ENCODE peak calls at places on chromosomes 4 and X, in four cellular contexts. X is CD8-positive, alpha-beta memory T cell; R is tibial nerve; W is hepatocyte. C is an unnamed sample.

GRCh38 chrX:19990519-19991349 is at the start of gene BCLAF3:
- DNase-seq in X (peak; percentile 89), R (peak; percentile 79), W (peak; percentile 94), C (peak; percentile 88)

GRCh38 chr4:44493924-44494323 is 45.3 kb upstream of the KCTD8 start:
- DNase-seq in X (no peak), R (no peak), W (peak; percentile 49), C (no peak)

GRCh38 chr4:76960014-76960413 is 10.5 kb downstream of the SEPTIN11 start:
- DNase-seq in X (no peak), R (no peak), W (peak; percentile 61), C (no peak)

GRCh38 chr4:151736367-151736766 is 24.4 kb downstream of the GATB start:
- DNase-seq in X (no peak), R (no peak), W (no peak), C (no peak)

GRCh38 chrX:11611965-11612364 is 53.8 kb downstream of the ARHGAP6 start:
- DNase-seq in X (no peak), R (no peak), W (no peak), C (no peak)

GRCh38 chr4:144872508-144873293 is 225.3 kb downstream of the ANAPC10 start:
- DNase-seq in X (no peak), R (no peak), W (peak; percentile 10), C (no peak)

GRCh38 chr4:9919047-9919446 is 102.2 kb downstream of the SLC2A9 start:
- DNase-seq in X (no peak), R (no peak), W (no peak), C (no peak)

GRCh38 chr4:138367942-138368341 is 125.8 kb upstream of the SLC7A11 start:
- DNase-seq in X (no peak), R (no peak), W (no peak), C (no peak)

GRCh38 chr4:77852892-77853495 is 9.6 kb upstream of the MRPL1 start:
- DNase-seq in X (peak; percentile 86), R (no peak), W (no peak), C (no peak)

GRCh38 chr4:3388461-3389185 is 53.1 kb upstream of the HGFAC start:
- DNase-seq in X (no peak), R (no peak), W (no peak), C (no peak)

GRCh38 chr4:159105063-159105414 is 2.2 kb downstream of the RAPGEF2 start:
- DNase-seq in X (no peak), R (no peak), W (peak; percentile 16), C (no peak)

GRCh38 chrX:45143455-45143854 is 57.2 kb downstream of the DIPK2B start:
- DNase-seq in X (no peak), R (no peak), W (no peak), C (no peak)

DNA sequence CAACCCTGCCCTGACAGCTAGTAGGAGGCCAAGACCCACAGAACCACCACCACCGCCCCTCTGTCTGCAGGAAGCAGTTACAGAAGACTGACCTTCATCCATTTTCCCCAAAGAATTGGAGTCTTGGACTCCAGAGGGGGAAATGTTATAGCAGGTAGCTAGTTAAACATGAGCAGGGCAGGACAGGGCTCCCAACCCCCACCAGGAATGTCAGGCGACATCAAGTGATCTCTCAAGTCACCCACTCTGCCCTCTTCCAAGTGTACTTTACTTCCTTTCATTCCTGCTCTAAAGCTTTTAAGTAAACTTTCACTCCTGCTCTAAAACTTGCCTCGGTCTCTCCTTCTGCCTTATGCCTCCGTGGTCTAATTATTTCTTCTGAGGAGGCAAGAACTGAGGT is 17.1 kb upstream of the AADAT start:
- DNase-seq in X (no peak), R (no peak), W (peak; percentile 30), C (peak; percentile 70)
- H3K27ac ChIP-seq in X (no peak overlapping the region), R (no peak overlapping the region), W (no peak overlapping the region), C (no peak overlapping the region)

GRCh38 chr4:38724507-38724808 is 58.3 kb downstream of the TLR10 start:
- DNase-seq in X (no peak), R (no peak), W (no peak), C (no peak)
- H3K4me1 ChIP-seq in X (no peaks in the 10 kb centered on the region), R (no peaks in the 10 kb centered on the region), W (no peaks in the 10 kb centered on the region), C (no peaks in the 10 kb centered on the region)

DNA sequence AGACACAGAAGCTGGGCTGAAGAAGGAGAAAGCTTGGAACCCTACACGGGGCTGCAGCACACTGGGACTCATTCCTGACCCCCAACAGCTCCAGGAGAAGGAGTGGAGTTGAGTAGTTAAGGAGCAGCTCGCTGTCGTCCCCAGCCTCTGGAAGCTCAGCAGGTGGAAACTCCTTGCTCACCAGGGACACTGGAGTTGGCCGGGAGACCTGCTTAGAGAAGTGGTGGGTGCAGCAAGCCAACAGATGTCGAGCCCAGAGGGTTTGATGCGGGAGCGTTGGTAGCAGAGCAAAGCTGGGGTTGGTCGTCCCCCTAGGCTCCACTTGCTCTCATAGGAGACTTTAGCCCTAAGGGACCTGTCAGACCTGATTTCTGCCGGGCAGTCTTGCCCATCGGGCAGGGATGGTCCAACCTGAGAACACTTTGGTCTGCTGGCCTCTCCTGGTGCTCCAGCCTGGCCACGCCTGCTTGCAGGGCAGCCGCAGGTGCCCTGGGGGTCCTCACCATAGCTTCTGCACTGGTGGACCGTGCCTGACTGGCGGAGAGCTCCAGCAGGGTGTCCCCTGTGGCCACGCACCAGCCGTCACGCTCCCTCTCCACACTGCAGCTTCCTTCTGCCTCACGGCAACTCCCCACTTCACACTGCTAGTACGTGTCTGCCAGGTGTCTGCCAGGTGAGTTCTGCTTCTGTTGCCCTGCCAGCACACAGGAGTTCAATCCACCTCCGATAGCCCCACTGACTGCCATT is 353.7 kb downstream of the GASK1B start:
- DNase-seq in X (no peak), R (no peak), W (no peak), C (no peak)
- H3K27ac ChIP-seq in X (no peak overlapping the region), R (no peak overlapping the region), W (no peak overlapping the region), C (no peak overlapping the region)

DNA sequence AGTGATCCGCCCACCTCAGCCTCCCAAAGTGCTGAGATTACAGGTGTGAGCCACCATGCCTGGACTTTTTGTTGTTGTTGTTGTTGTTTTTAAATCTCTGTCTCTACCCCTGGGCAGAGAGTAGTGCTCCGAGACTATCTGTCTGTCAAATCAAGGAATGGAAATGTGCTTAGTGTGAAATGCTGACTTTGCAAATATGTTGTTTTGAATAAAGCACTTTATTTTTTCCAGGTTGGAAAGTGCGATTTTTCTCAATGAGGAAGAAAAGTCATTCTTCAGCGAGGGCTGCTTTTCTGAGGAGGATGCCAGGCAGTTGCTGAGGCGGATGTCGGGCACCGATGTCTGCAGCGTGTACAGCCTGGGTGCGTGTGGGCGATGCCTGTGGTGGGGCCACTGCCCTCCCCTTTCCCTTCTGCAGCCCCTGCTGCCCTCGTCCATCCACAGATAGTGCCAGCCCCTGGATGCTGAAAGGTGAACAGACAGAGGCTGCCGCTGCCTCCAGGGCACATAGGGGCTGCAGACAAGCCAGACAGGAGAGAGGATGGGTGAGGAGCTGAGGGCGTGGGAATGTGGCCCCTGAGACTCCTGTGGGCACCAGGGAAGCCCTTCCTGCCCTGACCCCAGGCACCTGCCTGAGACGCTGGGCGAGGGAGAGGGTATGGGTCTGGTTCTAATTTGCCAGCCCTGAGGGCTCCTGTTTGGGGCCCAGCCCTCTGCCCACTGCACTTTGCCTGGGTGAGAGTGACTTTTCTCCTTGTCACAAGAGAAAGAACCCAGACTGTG is 23.7 kb downstream of the SH3TC1 start:
- DNase-seq in X (no peak), R (no peak), W (no peak), C (no peak)
- H3K4me1 ChIP-seq in X (peaks cover 52% of the 10 kb centered on the region), R (no peaks in the 10 kb centered on the region), W (peaks cover 9% of the 10 kb centered on the region), C (peaks cover 5% of the 10 kb centered on the region)

GRCh38 chr4:39892988-39893692 is 84.6 kb downstream of the PDS5A start:
- DNase-seq in X (no peak), R (no peak), W (no peak), C (no peak)

GRCh38 chr4:39893693-39894072 is 84.0 kb downstream of the PDS5A start:
- DNase-seq in X (no peak), R (no peak), W (no peak), C (no peak)

GRCh38 chr4:39883645-39884044 is 94.1 kb downstream of the PDS5A start:
- DNase-seq in X (no peak), R (no peak), W (no peak), C (no peak)

DNA sequence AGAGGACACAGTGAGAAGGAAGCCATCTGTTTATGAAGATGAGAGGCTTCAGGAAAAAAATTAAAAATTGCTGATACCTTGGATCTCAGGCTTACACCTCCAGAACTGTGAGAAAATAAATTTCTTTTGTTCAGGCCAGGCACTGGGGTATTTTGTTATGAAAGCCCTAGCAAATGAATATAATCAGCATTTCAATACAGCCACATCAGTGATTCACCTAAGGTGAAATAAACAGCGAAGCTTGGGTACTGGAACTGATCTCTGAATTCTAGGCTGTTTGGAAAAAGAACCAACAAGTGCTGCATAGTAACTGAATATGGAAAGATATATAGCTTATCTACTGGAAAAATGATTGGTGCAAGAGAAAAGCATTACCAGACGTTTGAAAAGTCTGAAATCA is 88.5 kb downstream of the PDS5A start:
- DNase-seq in X (no peak), R (no peak), W (no peak), C (no peak)
- H3K27ac ChIP-seq in X (no peak overlapping the region), R (no peak overlapping the region), W (no peak overlapping the region), C (no peak overlapping the region)

GRCh38 chr4:119040261-119040660 is 95.4 kb upstream of the MYOZ2 start:
- DNase-seq in X (no peak), R (no peak), W (no peak), C (no peak)

GRCh38 chr4:119040711-119041185 is 94.9 kb upstream of the MYOZ2 start:
- DNase-seq in X (no peak), R (no peak), W (no peak), C (no peak)

GRCh38 chr4:119039160-119039559 is 96.5 kb upstream of the MYOZ2 start:
- DNase-seq in X (no peak), R (no peak), W (no peak), C (no peak)

GRCh38 chr4:119038465-119038864 is 97.2 kb upstream of the MYOZ2 start:
- DNase-seq in X (no peak), R (no peak), W (no peak), C (no peak)

DNA sequence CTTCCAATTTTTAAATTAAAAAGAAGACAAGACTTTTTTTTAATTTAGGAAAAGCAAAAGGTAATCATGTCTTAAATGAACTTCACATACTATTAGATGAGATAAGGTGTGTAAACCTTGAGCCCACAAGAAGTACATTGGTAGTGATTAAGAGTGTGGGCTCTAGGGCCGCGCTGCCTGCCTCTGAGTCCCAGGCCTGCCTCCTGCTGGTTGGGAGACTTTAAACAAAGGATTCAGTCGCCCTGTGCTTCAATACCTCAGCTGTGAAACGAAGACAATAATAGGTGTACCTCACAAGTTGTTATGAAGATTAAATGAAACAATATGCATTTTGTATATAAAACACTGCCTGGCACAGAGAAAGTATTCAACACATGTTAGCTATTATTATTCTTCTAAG is 95.9 kb upstream of the MYOZ2 start:
- DNase-seq in X (no peak), R (no peak), W (peak; percentile 40), C (no peak)
- H3K4me1 ChIP-seq in X (peaks cover 4% of the 10 kb centered on the region), R (no peaks in the 10 kb centered on the region), W (peaks cover 16% of the 10 kb centered on the region), C (peaks cover 23% of the 10 kb centered on the region)

GRCh38 chr4:101696276-101697010 is 94.1 kb upstream of the BANK1 start:
- DNase-seq in X (no peak), R (no peak), W (no peak), C (no peak)
- H3K27ac ChIP-seq in X (no peak overlapping the region), R (no peak overlapping the region), W (no peak overlapping the region), C (no peak overlapping the region)

GRCh38 chr4:139860435-139861024 is 194.9 kb downstream of the MGST2 start:
- DNase-seq in X (no peak), R (no peak), W (no peak), C (no peak)

GRCh38 chr4:139859876-139860275 is 194.3 kb downstream of the MGST2 start:
- DNase-seq in X (no peak), R (no peak), W (no peak), C (no peak)

GRCh38 chr4:139857977-139858376 is 192.4 kb downstream of the MGST2 start:
- DNase-seq in X (no peak), R (no peak), W (no peak), C (no peak)

GRCh38 chr4:139858436-139859225 is 193.0 kb downstream of the MGST2 start:
- DNase-seq in X (no peak), R (no peak), W (no peak), C (no peak)

GRCh38 chr4:139857021-139857420 is 191.4 kb downstream of the MGST2 start:
- DNase-seq in X (no peak), R (no peak), W (peak; percentile 26), C (no peak)
- H3K4me1 ChIP-seq in X (no peaks in the 10 kb centered on the region), R (no peaks in the 10 kb centered on the region), W (peaks cover 11% of the 10 kb centered on the region), C (peaks cover 2% of the 10 kb centered on the region)